ENCODE peak calls at places on chromosome 22, in seven cellular contexts. S, O, V, Q, K, Z and C are unnamed samples.

GRCh38 chr22:24005201-24005600 is at the start of gene GSTT4:
- DNase-seq in S (peak; percentile 86), O (peak; percentile 88), V (peak; percentile 74), Q (peak; percentile 63), K (no peak), Z (no peak), C (no peak)

GRCh38 chr22:50250555-50251471 is at the start of gene HDAC10:
- DNase-seq in S (peak; percentile 85), O (peak; percentile 84), V (peak; percentile 91), Q (peak; percentile 87), K (peak; percentile 52), Z (peak; percentile 84), C (peak; percentile 66)

GRCh38 chr22:50688448-50688847 is 15.8 kb downstream of the SHANK3 start:
- DNase-seq in S (no peak), O (no peak), V (no peak), Q (peak; percentile 40), K (no peak), Z (no peak), C (no peak)

GRCh38 chr22:31048570-31048969 is 32.5 kb upstream of the SMTN start:
- DNase-seq in S (no peak), O (no peak), V (no peak), Q (no peak), K (no peak), Z (no peak), C (no peak)

GRCh38 chr22:41523464-41524221 is 20.6 kb downstream of the POLR3H start:
- DNase-seq in S (no peak), O (peak; percentile 55), V (no peak), Q (no peak), K (peak; percentile 46), Z (no peak), C (no peak)

GRCh38 chr22:43429426-43429825 is 17.6 kb downstream of the MPPED1 start:
- DNase-seq in S (no peak), O (no peak), V (no peak), Q (no peak), K (no peak), Z (no peak), C (no peak)

GRCh38 chr22:41862160-41862529 is 29.2 kb downstream of the SREBF2 start:
- DNase-seq in S (no peak), O (no peak), V (no peak), Q (no peak), K (peak; percentile 24), Z (peak; percentile 56), C (no peak)

GRCh38 chr22:46453006-46453828 is 84.2 kb downstream of the CELSR1 start:
- DNase-seq in S (no peak), O (no peak), V (no peak), Q (no peak), K (no peak), Z (no peak), C (no peak)

GRCh38 chr22:47423266-47423665 is 660.8 kb downstream of the TBC1D22A start:
- DNase-seq in S (no peak), O (no peak), V (no peak), Q (no peak), K (no peak), Z (no peak), C (no peak)

GRCh38 chr22:42270178-42270511 is 308 bp downstream of the TCF20 start:
- DNase-seq in S (peak; percentile 26), O (no peak), V (no peak), Q (no peak), K (no peak), Z (peak; percentile 63), C (no peak)

GRCh38 chr22:32746715-32747114 is 54.8 kb upstream of the TIMP3 start:
- DNase-seq in S (peak; percentile 54), O (peak; percentile 65), V (no peak), Q (peak; percentile 69), K (no peak), Z (no peak), C (no peak)

GRCh38 chr22:33028191-33028700 is 29.9 kb downstream of the SYN3 start:
- DNase-seq in S (no peak), O (no peak), V (no peak), Q (no peak), K (no peak), Z (no peak), C (no peak)

GRCh38 chr22:23820748-23821211 is 18.0 kb downstream of the DERL3 start:
- DNase-seq in S (no peak), O (no peak), V (no peak), Q (no peak), K (no peak), Z (no peak), C (no peak)

DNA sequence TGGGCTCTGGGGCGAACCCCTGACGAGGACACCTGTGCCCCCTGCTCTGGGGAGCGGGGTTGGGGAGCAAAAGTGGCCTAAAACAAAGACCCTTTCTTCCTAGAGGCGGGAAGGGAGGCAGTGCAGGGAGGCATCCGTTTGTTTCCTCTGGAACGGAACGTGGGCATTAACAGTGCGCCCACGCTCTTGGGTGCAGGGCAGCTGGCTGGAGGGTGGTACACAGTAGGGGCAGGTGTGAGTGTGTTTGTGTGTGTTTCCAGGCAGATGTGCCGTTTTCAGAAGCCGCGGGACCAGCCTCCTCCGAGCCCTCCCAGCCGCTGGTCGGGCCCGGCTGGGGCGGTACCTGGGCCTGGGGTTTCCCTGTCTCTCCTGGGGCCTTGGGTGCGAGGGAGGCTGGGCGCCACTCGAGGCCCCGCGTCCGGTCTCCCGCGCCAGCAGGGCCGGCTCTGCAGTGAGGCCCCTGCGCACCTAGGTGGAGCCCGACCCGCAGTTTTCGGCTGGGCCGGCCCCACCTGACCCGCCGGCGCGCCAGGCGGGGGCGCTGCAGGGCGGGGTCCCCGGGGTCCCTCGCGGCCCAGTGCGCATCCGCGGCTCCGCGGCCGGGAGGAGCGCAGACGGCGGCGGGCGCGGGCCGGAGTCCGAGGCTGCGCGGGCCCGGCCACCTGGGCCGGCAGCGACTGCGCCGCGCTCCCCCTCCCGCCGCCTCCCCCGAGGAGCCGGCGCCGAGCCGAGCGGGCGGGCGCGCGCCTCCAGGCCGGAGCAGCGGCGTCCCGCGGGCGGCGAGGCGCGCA is 1252.7 kb downstream of the BRD1 start:
- DNase-seq in S (peak; percentile 19), O (no peak), V (peak; percentile 79), Q (peak; percentile 51), K (peak; percentile 19), Z (no peak), C (no peak)
- H3K4me3 ChIP-seq in S (no peak overlapping the region), O (no peak overlapping the region), V (no peak overlapping the region), Q (no peak overlapping the region), K (no peak overlapping the region), Z (no peak overlapping the region), C (no peak overlapping the region)

DNA sequence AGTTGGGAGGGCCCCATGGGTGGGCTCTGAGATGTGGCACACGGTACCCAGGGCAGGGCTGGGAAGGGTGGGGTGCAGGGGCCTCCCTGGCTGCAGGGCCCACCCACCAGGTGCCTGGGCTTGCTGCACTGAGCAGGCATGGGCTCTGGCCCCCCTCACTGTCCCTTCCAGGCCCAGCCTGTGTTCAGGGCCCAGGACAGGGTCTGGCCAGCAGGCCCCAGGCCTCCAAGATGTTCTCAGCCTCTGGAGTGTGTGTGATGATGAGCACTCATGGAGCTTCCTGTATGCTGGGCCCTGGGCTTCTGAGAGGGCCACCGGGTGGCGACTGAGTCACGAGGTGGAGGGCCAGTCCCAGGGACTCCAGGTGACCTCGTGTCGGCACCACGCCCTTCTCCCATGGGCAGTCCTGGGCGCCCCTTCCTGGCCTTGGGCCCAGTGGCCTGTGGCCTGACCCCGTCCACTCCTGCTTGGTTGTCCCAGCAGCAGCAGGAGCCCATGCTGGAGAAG is 55.9 kb upstream of the CCDC188 start:
- DNase-seq in S (no peak), O (no peak), V (no peak), Q (no peak), K (no peak), Z (no peak), C (no peak)
- H3K4me3 ChIP-seq in S (peak overlapping the region; percentile 55), O (peak overlapping the region; percentile 73), V (peak overlapping the region; percentile 10), Q (peak overlapping the region; percentile 67), K (peak overlapping the region; percentile 52), Z (peak overlapping the region; percentile 63), C (peak overlapping the region; percentile 78)

DNA sequence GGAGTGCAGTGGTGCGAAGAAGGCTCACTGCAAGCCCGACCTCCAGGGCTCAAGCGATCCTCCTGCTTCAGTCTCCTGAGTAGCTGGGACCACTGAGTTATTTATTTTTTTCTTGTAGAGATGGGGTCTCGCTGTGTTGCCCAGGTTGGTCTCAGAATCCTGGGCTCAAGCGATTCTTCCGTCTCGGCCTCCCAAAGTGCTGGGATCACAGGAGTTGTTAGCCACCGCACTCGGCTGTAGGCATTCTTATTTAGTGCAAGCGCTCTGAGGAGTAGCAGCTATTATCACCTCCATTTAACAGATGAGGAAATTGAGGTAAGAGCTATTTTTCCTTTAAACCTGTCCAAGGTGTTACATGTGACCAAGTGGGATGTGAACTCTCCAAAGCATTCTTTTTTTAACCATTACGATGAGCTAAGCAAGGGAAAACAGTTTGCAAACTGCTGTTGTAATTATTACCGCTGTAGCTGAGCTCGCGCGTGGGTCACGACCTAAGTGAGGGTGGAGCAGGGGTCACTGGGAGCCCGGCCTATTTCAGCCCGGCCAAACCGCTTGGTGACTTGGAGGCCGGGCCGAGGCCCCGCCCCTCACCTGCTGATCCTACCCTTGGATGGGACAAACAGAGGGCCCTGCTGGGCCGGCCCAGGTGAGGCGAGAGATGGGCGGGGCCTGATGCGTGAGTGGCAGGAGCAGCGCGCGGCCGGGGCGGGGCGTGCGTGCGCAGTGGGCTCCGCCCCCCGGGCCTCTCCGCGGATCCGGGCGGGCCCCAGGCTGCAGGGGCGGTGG is 449 bp upstream of the KREMEN1 start:
- DNase-seq in S (peak; percentile 88), O (peak; percentile 90), V (peak; percentile 91), Q (peak; percentile 92), K (no peak), Z (peak; percentile 80), C (peak; percentile 53)
- H3K4me3 ChIP-seq in S (peak overlapping the region; percentile 54), O (peak overlapping the region; percentile 82), V (peak overlapping the region; percentile 24), Q (peak overlapping the region; percentile 81), K (peak overlapping the region; percentile 44), Z (peak overlapping the region; percentile 55), C (peak overlapping the region; percentile 28)

GRCh38 chr22:19703869-19704268 is 10.4 kb upstream of the SEPTIN5 start:
- DNase-seq in S (no peak), O (no peak), V (no peak), Q (peak; percentile 34), K (no peak), Z (no peak), C (no peak)

GRCh38 chr22:19704355-19705015 is 9.8 kb upstream of the SEPTIN5 start:
- DNase-seq in S (no peak), O (no peak), V (no peak), Q (peak; percentile 35), K (no peak), Z (no peak), C (no peak)

GRCh38 chr22:19707347-19708322 is 6.7 kb upstream of the SEPTIN5 start:
- DNase-seq in S (no peak), O (no peak), V (no peak), Q (peak; percentile 48), K (no peak), Z (no peak), C (no peak)

GRCh38 chr22:19706661-19707151 is 7.6 kb upstream of the SEPTIN5 start:
- DNase-seq in S (no peak), O (no peak), V (no peak), Q (no peak), K (no peak), Z (no peak), C (no peak)

DNA sequence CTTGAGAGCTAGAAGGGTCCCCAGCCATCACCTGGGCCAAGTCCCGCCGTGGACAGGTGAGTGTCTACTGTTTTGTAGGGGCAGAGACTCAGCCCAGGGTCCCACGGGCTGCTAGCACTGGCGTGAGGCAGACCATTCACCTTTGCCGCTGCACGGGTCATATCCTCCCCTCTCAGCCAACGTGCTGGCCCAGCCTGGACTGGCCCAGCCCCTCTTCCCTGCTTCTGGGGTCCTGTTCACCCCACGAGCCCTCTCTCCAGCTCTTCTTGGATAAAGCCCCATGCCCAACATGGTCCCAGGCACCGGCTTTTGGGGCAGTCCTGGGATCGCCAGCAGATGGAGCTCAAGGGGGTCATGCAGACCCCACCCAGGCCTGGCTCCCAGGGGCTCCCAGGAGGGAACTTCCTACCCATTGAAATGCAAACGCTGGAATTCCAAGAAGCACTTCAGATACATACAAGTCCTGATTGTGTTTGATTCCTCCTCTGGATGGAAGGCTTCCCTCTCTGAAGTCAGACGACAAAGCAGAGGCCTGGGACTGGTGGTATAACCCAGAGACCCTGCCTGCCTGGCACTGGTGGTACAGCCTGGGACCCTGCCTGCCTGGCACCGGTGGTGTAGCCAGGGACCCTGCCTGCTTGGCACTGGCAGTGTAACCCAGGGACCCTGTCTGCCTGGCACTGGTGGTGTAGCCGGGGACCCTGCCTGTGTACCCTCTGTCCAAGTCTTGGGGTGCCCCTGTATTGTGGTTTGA is 8.9 kb upstream of the SEPTIN5 start:
- DNase-seq in S (no peak), O (no peak), V (no peak), Q (peak; percentile 48), K (no peak), Z (no peak), C (no peak)
- H3K4me3 ChIP-seq in S (no peak overlapping the region), O (no peak overlapping the region), V (no peak overlapping the region), Q (no peak overlapping the region), K (no peak overlapping the region), Z (no peak overlapping the region), C (no peak overlapping the region)